ENCODE peak calls at places on chromosomes 3 and 15, in nine cellular contexts. L, E, T, S, Q, N, B, Z and W are unnamed samples.
A peak's percentile ranks its signal among the peaks of the same experiment; 100 is the strongest.

GRCh38 chr3:52446631-52447511 is 2.0 kb upstream of the SEMA3G start:
- DNase-seq in B (peak; percentile 64), Q (peak; percentile 65), E (peak; percentile 96), N (peak; percentile 80), Z (peak; percentile 75), S (peak; percentile 70), T (peak; percentile 81), L (peak; percentile 68), W (peak; percentile 80)

GRCh38 chr3:172249039-172249438 is 199.2 kb downstream of the GHSR start:
- DNase-seq in S (no peak), Q (no peak), T (no peak), Z (no peak), N (no peak), L (no peak), B (no peak), E (no peak), W (no peak)

GRCh38 chr15:67850995-67851535 is 11.2 kb upstream of the RNU6-1 start:
- DNase-seq in S (no peak), E (no peak), L (no peak), N (no peak), B (no peak), Q (no peak), Z (no peak), T (no peak), W (no peak)

GRCh38 chr3:19357947-19358346 is 209.6 kb downstream of the KCNH8 start:
- DNase-seq in S (no peak), B (no peak), L (no peak), N (no peak), E (no peak), Q (no peak), Z (no peak), T (no peak), W (no peak)

GRCh38 chr3:89488800-89489580 is 381.6 kb downstream of the EPHA3 start:
- DNase-seq in B (no peak), Z (no peak), E (no peak), L (no peak), S (no peak), N (no peak), T (no peak), Q (no peak), W (no peak)

GRCh38 chr3:178457506-178457905 is 78.7 kb upstream of the KCNMB2 start:
- DNase-seq in E (no peak), S (no peak), Z (no peak), T (no peak), B (no peak), N (no peak), Q (no peak), L (no peak), W (no peak)

GRCh38 chr15:52183562-52184173 is 7.5 kb downstream of the GNB5 start:
- DNase-seq in L (peak; percentile 59), Z (peak; percentile 51), Q (peak; percentile 25), E (peak; percentile 76), T (peak; percentile 36), B (no peak), N (peak; percentile 47), S (peak; percentile 64), W (peak; percentile 64)

GRCh38 chr3:100697723-100698285 is 11.5 kb upstream of the TFG start:
- DNase-seq in E (no peak), B (no peak), Q (no peak), Z (no peak), T (no peak), N (no peak), S (no peak), L (no peak), W (no peak)

GRCh38 chr3:196655496-196655895 is 16.0 kb downstream of the NRROS start:
- DNase-seq in Q (no peak), Z (no peak), N (no peak), B (no peak), L (no peak), E (no peak), T (no peak), S (no peak), W (no peak)

GRCh38 chr15:51366911-51367310 is 25.5 kb downstream of the GLDN start:
- DNase-seq in L (peak; percentile 68), N (peak; percentile 70), E (no peak), Q (no peak), B (peak; percentile 41), T (no peak), S (peak; percentile 46), Z (no peak), W (peak; percentile 36)

GRCh38 chr15:50251638-50252182 is 13.8 kb downstream of the HDC start:
- DNase-seq in S (no peak), Z (no peak), Q (no peak), B (no peak), T (no peak), N (no peak), E (peak; percentile 25), L (no peak), W (no peak)

GRCh38 chr3:18559323-18559972 is 134.3 kb upstream of the SATB1 start:
- DNase-seq in S (no peak), B (no peak), Q (peak; percentile 10), T (peak; percentile 35), N (peak; percentile 46), Z (peak; percentile 9), E (peak; percentile 88), L (peak; percentile 42), W (peak; percentile 46)

GRCh38 chr3:48716508-48716981 is 476 bp downstream of the IP6K2 start:
- DNase-seq in L (peak; percentile 42), Z (peak; percentile 25), S (no peak), N (no peak), E (peak; percentile 63), Q (no peak), T (no peak), B (no peak), W (peak; percentile 23)

GRCh38 chr3:113194747-113195400 is 16.5 kb upstream of the BOC start:
- DNase-seq in B (no peak), E (no peak), Z (no peak), N (no peak), L (no peak), T (no peak), S (no peak), Q (no peak), W (no peak)

GRCh38 chr3:189188466-189188865 is 16.7 kb downstream of the TPRG1 start:
- DNase-seq in Z (no peak), N (peak; percentile 32), S (no peak), L (peak; percentile 26), B (no peak), T (no peak), Q (no peak), E (no peak), W (peak; percentile 45)

GRCh38 chr3:148797822-148798221 is 29.8 kb upstream of the CPB1 start:
- DNase-seq in T (no peak), N (no peak), S (no peak), B (no peak), E (peak; percentile 21), Q (no peak), Z (no peak), L (no peak), W (no peak)

GRCh38 chr15:44775923-44776322 is 39.6 kb downstream of the TRIM69 start:
- DNase-seq in Q (no peak), N (peak; percentile 17), T (no peak), Z (no peak), B (no peak), E (no peak), S (no peak), L (no peak), W (no peak)

GRCh38 chr15:76293361-76293760 is 17.9 kb downstream of the ETFA start:
- DNase-seq in E (no peak), S (no peak), B (no peak), T (no peak), N (no peak), L (no peak), Z (no peak), Q (no peak), W (no peak)

GRCh38 chr15:41876007-41876406 is 17.8 kb downstream of the SPTBN5 start:
- DNase-seq in Z (no peak), Q (no peak), B (no peak), N (no peak), T (no peak), L (no peak), S (no peak), E (no peak), W (no peak)

DNA sequence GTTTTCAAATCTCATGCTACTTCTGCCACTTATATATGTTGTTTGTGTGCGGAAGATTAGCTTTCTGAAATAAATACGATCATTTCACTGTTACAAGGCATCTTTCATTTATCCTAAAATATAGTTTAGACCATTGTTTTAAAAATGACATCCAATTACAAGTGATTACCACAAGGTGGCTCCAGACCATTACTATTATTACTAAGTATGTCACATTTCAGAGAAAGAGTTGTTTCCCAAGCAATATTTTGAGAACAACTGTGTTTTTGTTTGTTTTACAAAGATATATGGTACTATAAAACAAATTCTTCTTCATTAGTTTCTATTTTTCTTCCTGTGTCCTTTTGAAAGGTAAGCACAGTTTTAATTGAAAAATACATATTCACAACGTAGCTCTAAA is 136.0 kb upstream of the RAP2B start:
- DNase-seq in S (no peak), E (peak; percentile 71), Q (no peak), N (no peak), T (no peak), Z (peak; percentile 62), L (no peak), B (no peak), W (no peak)
- TF ChIP-seq CTCF in S (peak; percentile 24), E (peak; percentile 85), Q (peak; percentile 77), N (peak; percentile 23), T (no peak), Z (no peak), L (peak; percentile 41), B (peak; percentile 55), W (peak; percentile 63)

GRCh38 chr15:64993290-64993689 is 3.6 kb upstream of the SPG21 start:
- DNase-seq in S (no peak), T (no peak), B (no peak), E (no peak), Z (no peak), L (no peak), Q (no peak), N (no peak), W (no peak)
- TF ChIP-seq CTCF in S (no peak), T (no peak), B (no peak), E (no peak), Z (no peak), L (no peak), Q (no peak), N (no peak), W (no peak)

DNA sequence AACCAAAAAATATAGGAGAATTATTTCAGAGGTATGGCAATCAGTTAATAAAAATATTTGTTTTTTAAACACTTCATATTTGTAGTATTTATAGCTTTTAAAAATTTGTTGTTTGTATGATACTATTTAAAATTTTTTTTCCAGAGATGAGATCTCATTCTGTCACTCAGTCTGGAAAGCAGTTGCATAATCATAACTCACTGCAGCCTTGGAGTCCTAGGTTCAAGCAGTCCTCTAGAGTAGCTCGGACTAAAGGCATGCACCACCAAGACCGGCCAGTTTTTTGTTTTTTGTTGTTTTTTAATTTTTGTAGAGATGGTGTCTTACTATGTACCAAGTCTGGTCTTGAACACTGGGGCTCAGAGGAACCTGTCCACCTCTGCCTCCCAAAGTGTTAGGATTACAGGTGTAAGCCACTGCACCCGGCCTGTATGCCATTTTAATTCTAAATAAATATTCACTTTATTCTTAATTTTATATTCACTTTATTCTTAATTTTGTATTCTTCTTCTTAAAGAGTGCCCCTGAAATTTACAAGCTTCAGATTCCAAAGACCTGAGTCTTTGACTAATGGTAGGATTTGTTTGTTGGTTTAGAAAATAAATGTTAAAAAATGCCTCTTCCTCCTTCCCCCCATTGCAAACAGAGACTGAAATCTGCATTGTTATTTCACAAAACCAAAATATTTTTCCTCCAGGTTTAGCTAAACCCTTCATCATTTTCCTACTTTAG is 9.4 kb downstream of the TGFBR2 start:
- DNase-seq in S (no peak), Z (no peak), E (no peak), N (no peak), T (no peak), B (no peak), L (no peak), Q (no peak), W (no peak)
- TF ChIP-seq CTCF in S (no peak), Z (no peak), E (no peak), N (no peak), T (no peak), B (no peak), L (no peak), Q (no peak), W (no peak)

GRCh38 chr3:129121016-129121791 is 400 bp downstream of the RAB43 start:
- DNase-seq in S (peak; percentile 66), T (no peak), E (peak; percentile 41), Q (peak; percentile 24), B (peak; percentile 34), Z (no peak), L (peak; percentile 17), N (no peak), W (no peak)
- TF ChIP-seq CTCF in S (no peak), T (no peak), E (no peak), Q (no peak), B (peak; percentile 4), Z (no peak), L (no peak), N (no peak), W (no peak)